ENCODE peak calls at places on chromosomes 4 and X, in five cellular contexts. V is A673, Q is cardiac muscle cell, T is HCT116, I is lower lobe of right lung. Z is an unnamed sample.

GRCh38 chr4:27184508-27185155 is 324.0 kb downstream of the STIM2 start:
- DNase-seq in V (no peak), Q (no peak), T (no peak), I (no peak), Z (no peak)

GRCh38 chrX:24371391-24371972 is 11.0 kb downstream of the SUPT20HL1 start:
- DNase-seq in V (peak; percentile 77), Q (peak; percentile 87), T (peak; percentile 44), I (no peak), Z (peak; percentile 69)

GRCh38 chr4:8087921-8088495 is 70.6 kb downstream of the ABLIM2 start:
- DNase-seq in V (no peak), Q (peak; percentile 37), T (no peak), I (no peak), Z (no peak)

GRCh38 chr4:121213940-121214339 is 49.8 kb upstream of the TNIP3 start:
- DNase-seq in V (no peak), Q (no peak), T (no peak), I (no peak), Z (no peak)

GRCh38 chr4:24477919-24478318 is 106.4 kb downstream of the DHX15 start:
- DNase-seq in V (peak; percentile 68), Q (peak; percentile 12), T (no peak), I (no peak), Z (no peak)

GRCh38 chr4:8905773-8906667 is 34.4 kb upstream of the HMX1 start:
- DNase-seq in V (no peak), Q (no peak), T (no peak), I (peak; percentile 38), Z (peak; percentile 33)

GRCh38 chr4:166091914-166092510 is 219.0 kb downstream of the TLL1 start:
- DNase-seq in V (peak; percentile 59), Q (peak; percentile 58), T (peak; percentile 15), I (no peak), Z (no peak)

GRCh38 chr4:60814549-60814948 is 385.6 kb upstream of the ADGRL3 start:
- DNase-seq in V (no peak), Q (no peak), T (no peak), I (no peak), Z (no peak)

GRCh38 chr4:61068745-61069144 is 131.4 kb upstream of the ADGRL3 start:
- DNase-seq in V (no peak), Q (no peak), T (no peak), I (no peak), Z (no peak)

GRCh38 chr4:139524062-139524631 is 31.9 kb downstream of the SETD7 start:
- DNase-seq in V (no peak), Q (no peak), T (no peak), I (no peak), Z (no peak)

GRCh38 chr4:139525414-139525813 is 30.6 kb downstream of the SETD7 start:
- DNase-seq in V (no peak), Q (no peak), T (no peak), I (no peak), Z (no peak)

GRCh38 chr4:139523076-139523475 is 32.9 kb downstream of the SETD7 start:
- DNase-seq in V (no peak), Q (no peak), T (no peak), I (no peak), Z (no peak)

GRCh38 chr4:139521764-139522373 is 34.1 kb downstream of the SETD7 start:
- DNase-seq in V (no peak), Q (no peak), T (no peak), I (no peak), Z (no peak)

GRCh38 chr4:139522457-139522856 is 33.6 kb downstream of the SETD7 start:
- DNase-seq in V (no peak), Q (no peak), T (no peak), I (no peak), Z (no peak)
- H3K36me3 ChIP-seq in V (peaks cover 63% of the 10 kb centered on the region), Q (peaks cover 36% of the 10 kb centered on the region), T (peaks cover 5% of the 10 kb centered on the region), I (peaks cover 99% of the 10 kb centered on the region), Z (peaks cover 5% of the 10 kb centered on the region)

GRCh38 chr4:109682875-109683274 is 20.4 kb downstream of the CASP6 start:
- DNase-seq in V (peak; percentile 65), Q (no peak), T (no peak), I (no peak), Z (no peak)
- H3K4me1 ChIP-seq in V (peaks cover 9% of the 10 kb centered on the region), Q (no peaks in the 10 kb centered on the region), T (no peaks in the 10 kb centered on the region), I (no peaks in the 10 kb centered on the region), Z (no peaks in the 10 kb centered on the region)

GRCh38 chrX:72272868-72273267 is 4.2 kb downstream of the RPS4X start:
- DNase-seq in V (no peak), Q (no peak), T (no peak), I (no peak), Z (no peak)

GRCh38 chrX:72271812-72272211 is 5.2 kb downstream of the RPS4X start:
- DNase-seq in V (no peak), Q (no peak), T (no peak), I (no peak), Z (no peak)

GRCh38 chrX:72271091-72271490 is 6.0 kb downstream of the RPS4X start:
- DNase-seq in V (no peak), Q (no peak), T (no peak), I (no peak), Z (no peak)

GRCh38 chrX:72274526-72274925 is 2.5 kb downstream of the RPS4X start:
- DNase-seq in V (no peak), Q (no peak), T (no peak), I (no peak), Z (no peak)

DNA sequence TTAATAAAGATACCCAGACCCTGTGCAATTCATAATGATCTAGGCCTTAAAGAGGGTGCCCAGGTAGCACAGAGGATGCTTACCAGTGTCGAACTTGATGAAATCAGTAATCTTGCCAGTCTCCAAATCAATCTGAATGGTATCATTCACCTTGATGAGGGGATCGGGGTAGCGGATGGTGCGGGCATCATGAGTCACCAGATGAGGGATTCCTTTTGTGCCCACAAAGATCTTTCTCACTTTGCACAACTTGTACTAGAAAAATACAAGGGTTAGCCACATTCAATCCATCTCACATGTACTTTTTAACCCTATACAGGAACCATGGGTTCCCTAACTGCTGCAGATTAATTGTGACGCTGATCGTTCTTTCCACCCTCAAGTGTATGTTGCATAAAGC is 3.3 kb downstream of the RPS4X start:
- DNase-seq in V (no peak), Q (no peak), T (no peak), I (no peak), Z (no peak)
- H3K36me3 ChIP-seq in V (peaks cover 79% of the 10 kb centered on the region), Q (peaks cover 12% of the 10 kb centered on the region), T (peaks cover 22% of the 10 kb centered on the region), I (peaks cover 70% of the 10 kb centered on the region), Z (peaks cover 4% of the 10 kb centered on the region)

GRCh38 chr4:137534516-137534915 is 2.2 kb upstream of the PCDH18 start:
- DNase-seq in V (no peak), Q (no peak), T (no peak), I (no peak), Z (no peak)

GRCh38 chr4:137533855-137534254 is 1.6 kb upstream of the PCDH18 start:
- DNase-seq in V (no peak), Q (no peak), T (no peak), I (no peak), Z (no peak)

GRCh38 chr4:137540356-137540755 is 8.1 kb upstream of the PCDH18 start:
- DNase-seq in V (no peak), Q (no peak), T (no peak), I (no peak), Z (no peak)

GRCh38 chr4:137535718-137536117 is 3.4 kb upstream of the PCDH18 start:
- DNase-seq in V (no peak), Q (no peak), T (no peak), I (no peak), Z (no peak)

DNA sequence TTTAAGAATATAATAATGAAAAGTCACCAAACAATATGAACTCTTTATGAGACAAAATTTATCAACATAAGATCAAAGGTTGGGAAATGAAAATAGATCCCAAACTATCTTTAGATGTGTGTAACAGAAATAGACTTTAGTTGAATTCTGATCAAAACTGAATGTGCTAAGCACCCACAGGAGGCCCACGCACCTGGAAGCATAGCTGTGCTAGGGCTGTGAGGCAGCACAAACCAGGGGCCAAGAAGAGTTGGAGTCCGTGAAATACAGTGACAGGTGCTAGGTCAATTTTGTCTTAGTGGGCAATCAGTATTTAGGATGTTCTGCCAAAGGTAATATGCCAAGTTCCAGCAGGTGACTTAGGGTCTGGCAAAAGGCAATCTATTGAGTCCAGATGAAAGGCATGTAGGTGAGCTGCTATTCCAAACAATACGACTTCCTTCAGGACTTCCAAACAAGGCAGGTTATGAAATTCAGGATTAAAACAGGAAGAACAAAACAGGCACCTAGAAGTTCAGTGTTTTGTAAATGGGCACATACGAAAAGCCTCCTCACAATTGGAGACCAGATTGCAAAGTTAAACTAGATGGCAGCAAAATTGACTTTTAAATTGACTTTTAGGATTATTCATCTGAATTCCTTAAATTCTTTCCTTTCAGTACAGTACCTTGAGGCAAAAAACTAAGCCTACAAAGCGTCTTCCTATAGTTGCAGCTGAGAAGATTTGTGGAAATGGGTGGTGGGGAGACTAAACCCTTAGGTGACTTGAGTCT is 4.7 kb upstream of the PCDH18 start:
- DNase-seq in V (no peak), Q (no peak), T (no peak), I (no peak), Z (no peak)
- H3K4me1 ChIP-seq in V (peaks cover 16% of the 10 kb centered on the region), Q (peaks cover 5% of the 10 kb centered on the region), T (no peaks in the 10 kb centered on the region), I (no peaks in the 10 kb centered on the region), Z (no peaks in the 10 kb centered on the region)

DNA sequence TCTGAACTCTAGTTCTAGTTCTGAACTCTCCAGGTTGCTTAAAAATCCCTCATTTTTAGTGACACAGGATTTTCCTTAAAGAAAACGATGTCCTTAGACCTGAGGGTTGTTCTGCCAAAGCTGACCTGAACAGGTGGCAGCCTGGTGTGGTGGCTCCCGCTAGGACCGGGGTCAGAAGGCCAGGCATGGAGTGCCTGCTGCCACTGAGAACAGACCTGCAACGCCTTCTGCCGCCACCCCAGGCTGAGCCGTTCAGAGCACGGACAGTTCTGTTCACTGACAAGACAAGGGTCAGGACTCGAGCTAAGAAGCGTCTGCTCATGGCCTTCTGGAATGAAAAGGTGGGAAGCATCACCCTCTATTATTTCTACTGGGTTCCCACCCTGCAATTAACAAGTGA is 15.8 kb downstream of the DCTD start:
- DNase-seq in V (no peak), Q (no peak), T (no peak), I (no peak), Z (no peak)
- H3K36me3 ChIP-seq in V (peaks cover 8% of the 10 kb centered on the region), Q (no peaks in the 10 kb centered on the region), T (peaks cover 11% of the 10 kb centered on the region), I (peaks cover 62% of the 10 kb centered on the region), Z (peaks cover 4% of the 10 kb centered on the region)

GRCh38 chr4:2587215-2587823 is 50.9 kb downstream of the FAM193A start:
- DNase-seq in V (no peak), Q (no peak), T (no peak), I (no peak), Z (no peak)
- H3K4me1 ChIP-seq in V (peaks cover 5% of the 10 kb centered on the region), Q (peaks cover 34% of the 10 kb centered on the region), T (no peaks in the 10 kb centered on the region), I (peaks cover 76% of the 10 kb centered on the region), Z (peaks cover 4% of the 10 kb centered on the region)

GRCh38 chr4:3179126-3179706 is 69.7 kb upstream of the MSANTD1 start:
- DNase-seq in V (no peak), Q (no peak), T (no peak), I (no peak), Z (no peak)
- H3K36me3 ChIP-seq in V (peaks cover 40% of the 10 kb centered on the region), Q (peaks cover 5% of the 10 kb centered on the region), T (peaks cover 15% of the 10 kb centered on the region), I (peaks cover 95% of the 10 kb centered on the region), Z (peaks cover 20% of the 10 kb centered on the region)

DNA sequence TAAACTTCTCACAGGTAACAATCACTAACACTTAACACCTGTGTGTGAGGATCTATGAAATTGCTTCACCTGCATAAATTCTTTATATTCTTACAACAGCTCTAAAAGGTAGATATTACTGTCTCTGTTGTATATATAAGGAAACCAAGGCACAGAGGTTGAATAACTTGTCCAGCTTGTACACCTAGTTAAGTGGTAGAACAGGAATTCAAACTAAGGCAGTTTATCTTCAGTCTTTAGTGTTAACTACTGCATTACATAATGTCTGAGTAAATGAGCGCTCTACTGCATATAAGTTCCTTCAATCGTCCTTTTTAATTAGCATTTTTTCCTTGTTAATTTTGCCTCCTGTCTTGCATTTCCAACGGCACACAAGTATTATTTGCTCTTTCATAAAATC is 15.0 kb downstream of the USP9X start:
- DNase-seq in V (no peak), Q (no peak), T (no peak), I (no peak), Z (no peak)
- H3K4me1 ChIP-seq in V (peaks cover 5% of the 10 kb centered on the region), Q (peaks cover 14% of the 10 kb centered on the region), T (no peaks in the 10 kb centered on the region), I (peaks cover 23% of the 10 kb centered on the region), Z (no peaks in the 10 kb centered on the region)

GRCh38 chr4:184763150-184763780 is 29.4 kb upstream of the CENPU start:
- DNase-seq in V (no peak), Q (no peak), T (no peak), I (no peak), Z (no peak)
- H3K36me3 ChIP-seq in V (no peaks in the 10 kb centered on the region), Q (peaks cover 66% of the 10 kb centered on the region), T (no peaks in the 10 kb centered on the region), I (peaks cover 87% of the 10 kb centered on the region), Z (peaks cover 9% of the 10 kb centered on the region)